ENCODE peak calls at places on chromosomes 13 and 19, in five cellular contexts. T, V, B, N and X are unnamed samples.
A peak's percentile ranks its signal among the peaks of the same experiment; 100 is the strongest.

GRCh38 chr19:15640294-15640903 is at the start of gene CYP4F3:
- DNase-seq in T (peak; percentile 77), V (no peak), B (peak; percentile 46), N (no peak), X (no peak)

GRCh38 chr13:25584975-25585374 is 213.2 kb downstream of the ATP8A2 start:
- DNase-seq in T (no peak), V (no peak), B (no peak), N (no peak), X (no peak)

GRCh38 chr13:20197361-20197834 is 4.7 kb upstream of the GJB2 start:
- DNase-seq in T (no peak), V (no peak), B (no peak), N (peak; percentile 65), X (no peak)

GRCh38 chr19:15636026-15636425 is 4.7 kb upstream of the CYP4F3 start:
- DNase-seq in T (no peak), V (no peak), B (no peak), N (no peak), X (no peak)

GRCh38 chr13:98436379-98436909 is 140.5 kb downstream of the STK24 start:
- DNase-seq in T (no peak), V (no peak), B (no peak), N (no peak), X (no peak)

GRCh38 chr19:12411893-12412292 is 10.8 kb upstream of the ZNF799 start:
- DNase-seq in T (no peak), V (no peak), B (no peak), N (no peak), X (no peak)

GRCh38 chr19:51321799-51322198 is 10.4 kb downstream of the IGLON5 start:
- DNase-seq in T (no peak), V (no peak), B (no peak), N (no peak), X (no peak)

GRCh38 chr13:46168341-46168740 is 13.6 kb downstream of the LCP1 start:
- DNase-seq in T (peak; percentile 65), V (no peak), B (peak; percentile 45), N (no peak), X (no peak)

GRCh38 chr19:47691090-47691489 is 22.1 kb upstream of the EHD2 start:
- DNase-seq in T (no peak), V (no peak), B (no peak), N (no peak), X (no peak)

GRCh38 chr13:75907044-75907443 is 270.9 kb downstream of the LMO7 start:
- DNase-seq in T (no peak), V (no peak), B (no peak), N (no peak), X (no peak)

GRCh38 chr19:38891791-38892190 is 7.6 kb downstream of the SIRT2 start:
- DNase-seq in T (no peak), V (no peak), B (no peak), N (no peak), X (no peak)

GRCh38 chr19:48370955-48371354 is 6.8 kb downstream of the SYNGR4 start:
- DNase-seq in T (no peak), V (no peak), B (no peak), N (no peak), X (no peak)

GRCh38 chr13:25922373-25922772 is 129.4 kb downstream of the SHISA2 start:
- DNase-seq in T (no peak), V (no peak), B (no peak), N (no peak), X (no peak)

GRCh38 chr19:21022996-21023395 is 2.5 kb downstream of the ZNF430 start:
- DNase-seq in T (no peak), V (no peak), B (no peak), N (no peak), X (no peak)

GRCh38 chr19:11223208-11223607 is 16.2 kb upstream of the ANGPTL8 start:
- DNase-seq in T (no peak), V (no peak), B (no peak), N (no peak), X (no peak)

GRCh38 chr19:51564791-51565190 is 6.3 kb upstream of the ZNF175 start:
- DNase-seq in T (no peak), V (no peak), B (no peak), N (no peak), X (no peak)

GRCh38 chr13:42396901-42397670 is 125.1 kb downstream of the AKAP11 start:
- DNase-seq in T (no peak), V (no peak), B (no peak), N (no peak), X (no peak)

DNA sequence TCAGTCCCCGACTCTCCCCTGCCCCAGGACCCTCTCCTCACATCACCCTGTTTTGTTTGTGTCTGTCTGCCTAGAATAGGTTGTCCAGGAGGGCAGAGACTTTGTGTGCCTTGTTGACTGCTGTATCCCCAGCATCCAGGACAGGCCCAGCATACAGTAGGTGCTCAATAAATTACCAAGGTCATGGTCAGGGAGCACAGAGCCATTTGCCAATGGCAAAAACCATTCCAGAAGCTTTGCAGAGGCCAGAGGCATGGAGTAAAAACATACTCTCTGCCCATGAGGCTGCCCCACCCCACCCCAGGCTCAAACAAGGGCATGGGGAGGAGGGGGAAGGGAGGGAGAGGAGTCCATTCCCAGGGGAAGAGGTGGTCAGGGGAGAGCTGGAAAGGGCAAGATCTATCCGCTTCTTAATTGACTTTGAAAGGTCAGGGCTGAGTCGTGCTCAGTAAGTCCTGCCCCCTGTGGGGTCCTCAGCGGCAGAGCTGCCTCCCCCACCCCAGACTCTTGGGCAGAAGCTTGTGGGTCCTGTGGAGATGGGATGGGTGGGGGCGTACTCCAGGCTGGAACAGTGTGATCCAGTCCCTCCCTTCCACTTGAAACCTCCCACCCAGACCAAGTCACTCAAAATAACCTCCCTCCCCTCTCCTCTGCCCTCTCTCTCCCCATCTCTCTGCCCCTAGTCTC is 4.4 kb downstream of the GPR4 start:
- DNase-seq in T (no peak), V (no peak), B (no peak), N (no peak), X (no peak)
- H3K4me1 ChIP-seq in T (no peaks in the 10 kb centered on the region), V (peaks cover 16% of the 10 kb centered on the region), B (no peaks in the 10 kb centered on the region), N (no peaks in the 10 kb centered on the region), X (peaks cover 11% of the 10 kb centered on the region)

GRCh38 chr13:110615005-110615321 is 382 bp upstream of the NAXD start:
- DNase-seq in T (no peak), V (no peak), B (no peak), N (no peak), X (no peak)
- H3K4me3 ChIP-seq in T (no peak overlapping the region), V (peak overlapping the region; percentile 85), B (peak overlapping the region; percentile 10), N (peak overlapping the region; percentile 82), X (peak overlapping the region; percentile 1)

GRCh38 chr13:32657309-32657708 is 71.1 kb downstream of the PDS5B start:
- DNase-seq in T (no peak), V (no peak), B (no peak), N (no peak), X (no peak)

GRCh38 chr13:32660227-32660626 is 74.0 kb downstream of the PDS5B start:
- DNase-seq in T (no peak), V (no peak), B (no peak), N (no peak), X (no peak)

GRCh38 chr13:32663660-32664059 is 77.4 kb downstream of the PDS5B start:
- DNase-seq in T (no peak), V (no peak), B (no peak), N (no peak), X (no peak)

GRCh38 chr13:32659736-32660135 is 73.5 kb downstream of the PDS5B start:
- DNase-seq in T (no peak), V (no peak), B (no peak), N (no peak), X (no peak)
- H3K4me1 ChIP-seq in T (peaks cover 3% of the 10 kb centered on the region), V (no peaks in the 10 kb centered on the region), B (no peaks in the 10 kb centered on the region), N (no peaks in the 10 kb centered on the region), X (no peaks in the 10 kb centered on the region)

GRCh38 chr19:9523885-9524474 is 14.5 kb downstream of the ZNF426 start:
- DNase-seq in T (no peak), V (no peak), B (no peak), N (no peak), X (no peak)
- H3K4me3 ChIP-seq in T (no peak overlapping the region), V (no peak overlapping the region), B (no peak overlapping the region), N (no peak overlapping the region), X (no peak overlapping the region)

GRCh38 chr13:48500652-48501197 is 32.2 kb downstream of the RCBTB2 start:
- DNase-seq in T (no peak), V (no peak), B (no peak), N (no peak), X (no peak)

GRCh38 chr13:48501705-48502104 is 31.2 kb downstream of the RCBTB2 start:
- DNase-seq in T (no peak), V (no peak), B (no peak), N (no peak), X (no peak)

GRCh38 chr13:48505597-48506091 is 27.2 kb downstream of the RCBTB2 start:
- DNase-seq in T (peak; percentile 75), V (peak; percentile 70), B (peak; percentile 57), N (no peak), X (no peak)

GRCh38 chr13:48504606-48505369 is 28.1 kb downstream of the RCBTB2 start:
- DNase-seq in T (no peak), V (no peak), B (no peak), N (no peak), X (no peak)

GRCh38 chr13:48502601-48503319 is 30.1 kb downstream of the RCBTB2 start:
- DNase-seq in T (no peak), V (no peak), B (no peak), N (no peak), X (no peak)
- H3K4me1 ChIP-seq in T (no peaks in the 10 kb centered on the region), V (peaks cover 29% of the 10 kb centered on the region), B (peaks cover 7% of the 10 kb centered on the region), N (no peaks in the 10 kb centered on the region), X (no peaks in the 10 kb centered on the region)